ENCODE peak calls at places on chromosomes 13 and 19, in ten cellular contexts. H is CD8-positive, alpha-beta T cell; C is AG09309; P is glutamatergic neuron; J is H9; X is fibroblast of pulmonary artery; R is endothelial cell; S is foreskin keratinocyte; U is endodermal cell; Q is GM23338. W is an unnamed sample.

GRCh38 chr13:48859168-48860105 is 116.3 kb upstream of the FNDC3A start:
- DNase-seq in H (no peak), C (no peak), P (no peak), J (peak), X (no peak), R (no peak), S (no peak), U (peak), Q (peak), W (no peak)

GRCh38 chr19:16441661-16442071 is 30.1 kb downstream of the EPS15L1 start:
- DNase-seq in H (no peak), C (no peak), P (peak), J (peak), X (no peak), R (peak), S (no peak), U (peak), Q (peak), W (peak)

GRCh38 chr13:85632526-85633215 is 166.5 kb downstream of the SLITRK6 start:
- DNase-seq in H (no peak), C (no peak), P (no peak), J (no peak), X (no peak), R (no peak), S (no peak), U (no peak), Q (no peak), W (no peak)

GRCh38 chr13:49238621-49239020 is 9.1 kb upstream of the CDADC1 start:
- DNase-seq in H (no peak), C (no peak), P (no peak), J (no peak), X (no peak), R (no peak), S (no peak), U (no peak), Q (no peak), W (no peak)

GRCh38 chr13:96473463-96474157 is 383.7 kb downstream of the HS6ST3 start:
- DNase-seq in H (no peak), C (no peak), P (no peak), J (no peak), X (peak), R (no peak), S (no peak), U (no peak), Q (peak), W (no peak)

GRCh38 chr13:80235559-80236296 is 105.2 kb downstream of the SPRY2 start:
- DNase-seq in H (no peak), C (no peak), P (no peak), J (no peak), X (peak), R (no peak), S (peak), U (no peak), Q (peak), W (no peak)

GRCh38 chr13:52395704-52396103 is 10.3 kb downstream of the THSD1 start:
- DNase-seq in H (no peak), C (no peak), P (no peak), J (no peak), X (no peak), R (no peak), S (no peak), U (no peak), Q (no peak), W (no peak)

GRCh38 chr19:4342421-4343055 is 824 bp upstream of the MPND start:
- DNase-seq in H (peak), C (peak), P (peak), J (peak), X (peak), R (peak), S (peak), U (peak), Q (peak), W (peak)

GRCh38 chr13:50527612-50528509 is 315.6 kb downstream of the DLEU7 start:
- DNase-seq in H (no peak), C (no peak), P (no peak), J (no peak), X (no peak), R (no peak), S (no peak), U (no peak), Q (no peak), W (peak)

GRCh38 chr13:93218583-93218982 is 8.0 kb upstream of the GPC6 start:
- DNase-seq in H (no peak), C (no peak), P (no peak), J (no peak), X (no peak), R (no peak), S (no peak), U (no peak), Q (no peak), W (no peak)

GRCh38 chr19:38037151-38037611 is 130.2 kb downstream of the SIPA1L3 start:
- DNase-seq in H (no peak), C (no peak), P (peak), J (no peak), X (no peak), R (no peak), S (no peak), U (no peak), Q (peak), W (no peak)

GRCh38 chr19:40414536-40415535 is 1.7 kb upstream of the PRX start:
- DNase-seq in H (no peak), C (no peak), P (no peak), J (no peak), X (no peak), R (no peak), S (no peak), U (peak), Q (no peak), W (no peak)

GRCh38 chr19:16330368-16330801 is 5.8 kb downstream of the KLF2 start:
- DNase-seq in H (peak), C (no peak), P (no peak), J (no peak), X (peak), R (no peak), S (peak), U (peak), Q (no peak), W (peak)

GRCh38 chr13:35838356-35838755 is 292.8 kb downstream of the DCLK1 start:
- DNase-seq in H (no peak), C (peak), P (no peak), J (no peak), X (peak), R (no peak), S (no peak), U (no peak), Q (no peak), W (no peak)

GRCh38 chr13:27076411-27076810 is 95.2 kb downstream of the USP12 start:
- DNase-seq in H (no peak), C (no peak), P (no peak), J (no peak), X (peak), R (no peak), S (no peak), U (no peak), Q (no peak), W (no peak)

GRCh38 chr13:91045351-91046034 is 302.0 kb upstream of the MIR17HG start:
- DNase-seq in H (no peak), C (no peak), P (no peak), J (no peak), X (peak), R (peak), S (peak), U (no peak), Q (peak), W (no peak)

GRCh38 chr19:55018633-55019032 is 19.4 kb downstream of the GP6 start:
- DNase-seq in H (no peak), C (no peak), P (no peak), J (no peak), X (no peak), R (no peak), S (no peak), U (no peak), Q (no peak), W (no peak)

GRCh38 chr13:33139186-33139585 is 123.0 kb downstream of the KL start:
- DNase-seq in H (no peak), C (no peak), P (no peak), J (no peak), X (no peak), R (no peak), S (no peak), U (no peak), Q (no peak), W (no peak)

GRCh38 chr13:112722433-112723250 is 32.8 kb downstream of the ATP11A start:
- DNase-seq in H (no peak), C (peak), P (no peak), J (no peak), X (peak), R (no peak), S (peak), U (peak), Q (peak), W (no peak)

GRCh38 chr13:73767747-73768315 is 366.4 kb downstream of the KLF12 start:
- DNase-seq in H (no peak), C (no peak), P (peak), J (no peak), X (no peak), R (peak), S (no peak), U (peak), Q (peak), W (no peak)

GRCh38 chr19:33324628-33325027 is 22.3 kb upstream of the CEBPA start:
- DNase-seq in H (no peak), C (no peak), P (no peak), J (no peak), X (no peak), R (no peak), S (no peak), U (no peak), Q (no peak), W (no peak)

GRCh38 chr13:94598281-94598680 is 2.3 kb upstream of the TGDS start:
- DNase-seq in H (no peak), C (no peak), P (no peak), J (no peak), X (no peak), R (no peak), S (no peak), U (no peak), Q (no peak), W (no peak)

GRCh38 chr19:29371766-29372415 is 153.9 kb upstream of the VSTM2B start:
- DNase-seq in H (no peak), C (no peak), P (no peak), J (peak), X (no peak), R (no peak), S (no peak), U (peak), Q (no peak), W (no peak)

GRCh38 chr13:25574437-25575426 is 203.0 kb downstream of the ATP8A2 start:
- DNase-seq in H (peak), C (peak), P (peak), J (peak), X (peak), R (peak), S (peak), U (peak), Q (peak), W (peak)

GRCh38 chr19:3108775-3109174 is 14.6 kb downstream of the GNA11 start:
- DNase-seq in H (peak), C (no peak), P (peak), J (peak), X (peak), R (peak), S (no peak), U (peak), Q (peak), W (no peak)

GRCh38 chr19:29844891-29845575 is 33.2 kb downstream of the CCNE1 start:
- DNase-seq in H (peak), C (peak), P (peak), J (peak), X (peak), R (peak), S (peak), U (peak), Q (peak), W (peak)

GRCh38 chr13:33744589-33745369 is 73.2 kb upstream of the RFC3 start:
- DNase-seq in H (no peak), C (no peak), P (no peak), J (no peak), X (peak), R (no peak), S (no peak), U (no peak), Q (no peak), W (no peak)

GRCh38 chr19:27828781-27829275 is 1384.1 kb downstream of the UQCRFS1 start:
- DNase-seq in H (no peak), C (no peak), P (no peak), J (no peak), X (no peak), R (no peak), S (no peak), U (no peak), Q (no peak), W (no peak)

GRCh38 chr13:110819203-110820014 is 95.5 kb downstream of the ANKRD10 start:
- DNase-seq in H (peak), C (peak), P (peak), J (peak), X (peak), R (peak), S (no peak), U (peak), Q (peak), W (peak)

DNA sequence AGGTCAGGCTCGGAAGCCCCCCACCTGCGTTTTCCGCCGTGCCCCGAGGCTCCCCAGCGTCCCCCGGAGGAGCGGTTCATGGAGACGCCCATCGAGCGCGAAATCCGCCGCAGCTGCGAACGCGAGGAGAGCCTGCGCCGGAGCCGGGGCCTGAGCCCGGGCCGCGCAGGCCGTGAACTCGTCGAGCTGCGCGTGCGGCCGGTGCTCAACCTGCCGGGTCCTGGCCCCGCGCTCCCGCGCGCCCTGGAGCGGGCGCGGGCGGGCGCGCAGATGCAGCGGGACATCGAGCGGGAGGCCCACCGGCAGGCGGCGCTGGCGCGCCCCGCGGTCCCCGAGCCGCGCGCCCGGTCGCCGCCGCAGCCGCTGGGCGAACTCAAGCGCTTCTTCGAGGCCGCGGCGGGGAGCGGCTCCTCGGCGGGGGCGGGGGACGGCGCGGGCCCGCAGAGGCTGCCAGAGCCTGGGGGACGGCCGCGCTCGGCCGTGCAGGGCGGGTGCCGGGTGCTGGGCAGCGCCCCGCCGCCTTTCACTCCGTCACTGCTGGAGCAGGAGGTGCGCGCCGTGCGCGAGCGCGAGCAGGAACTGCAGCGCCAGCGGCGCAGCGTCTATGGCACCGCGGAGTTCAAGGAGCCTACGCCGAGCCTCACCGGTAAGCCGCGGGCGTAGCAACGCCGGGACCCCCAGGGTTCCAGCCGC is 792 bp downstream of the MISP3 start:
- DNase-seq in H (peak), C (peak), P (peak), J (peak), X (peak), R (peak), S (peak), U (peak), Q (peak), W (peak)
- TF ChIP-seq CTCF in H (no peak), C (peak), P (peak), J (no peak), X (peak), R (peak), S (peak), U (peak), Q (no peak), W (peak)

DNA sequence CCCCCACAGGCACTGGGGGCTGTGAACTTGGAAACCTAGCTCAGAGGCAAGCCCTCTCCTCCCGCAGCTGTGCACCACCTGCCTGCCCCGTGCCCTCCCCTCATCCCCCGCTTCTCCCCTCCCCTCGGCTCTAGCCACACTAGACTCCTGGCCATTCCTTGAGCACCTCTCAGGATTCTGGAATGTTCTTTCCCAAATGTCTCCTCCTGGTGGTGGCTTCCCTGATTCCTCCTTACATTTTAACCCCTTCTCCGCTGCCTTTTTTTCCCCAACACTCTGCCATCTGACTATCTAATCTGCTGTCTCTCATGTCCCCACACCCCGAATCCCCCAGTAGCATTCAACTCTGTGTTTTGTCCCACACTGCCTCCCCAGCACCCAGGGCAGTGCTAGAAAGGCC is 6.7 kb downstream of the NANOS3 start:
- DNase-seq in H (no peak), C (no peak), P (no peak), J (no peak), X (no peak), R (no peak), S (no peak), U (no peak), Q (peak), W (no peak)
- TF ChIP-seq CTCF in H (no peak), C (peak), P (peak), J (peak), X (peak), R (no peak), S (peak), U (peak), Q (peak), W (no peak)

GRCh38 chr19:50043967-50044366 is 18.2 kb downstream of the ZNF473 start:
- DNase-seq in H (no peak), C (no peak), P (no peak), J (no peak), X (no peak), R (no peak), S (no peak), U (no peak), Q (no peak), W (no peak)

GRCh38 chr19:50047686-50048085 is 21.9 kb downstream of the ZNF473 start:
- DNase-seq in H (no peak), C (no peak), P (no peak), J (no peak), X (no peak), R (no peak), S (no peak), U (no peak), Q (no peak), W (no peak)

GRCh38 chr19:50044922-50045321 is 19.1 kb downstream of the ZNF473 start:
- DNase-seq in H (no peak), C (no peak), P (no peak), J (no peak), X (no peak), R (no peak), S (no peak), U (no peak), Q (no peak), W (no peak)

GRCh38 chr19:50050406-50051223 is 24.8 kb downstream of the ZNF473 start:
- DNase-seq in H (peak), C (peak), P (peak), J (no peak), X (peak), R (no peak), S (peak), U (no peak), Q (peak), W (peak)

GRCh38 chr19:50046649-50047503 is 21.1 kb downstream of the ZNF473 start:
- DNase-seq in H (peak), C (no peak), P (peak), J (no peak), X (peak), R (no peak), S (no peak), U (peak), Q (peak), W (no peak)
- TF ChIP-seq CTCF in H (peak), C (peak), P (peak), J (peak), X (peak), R (peak), S (peak), U (peak), Q (peak), W (peak)

GRCh38 chr19:45864629-45865082 is 530 bp downstream of the FOXA3 start:
- DNase-seq in H (no peak), C (no peak), P (no peak), J (no peak), X (no peak), R (no peak), S (no peak), U (no peak), Q (no peak), W (no peak)

GRCh38 chr19:45862271-45862563 is 730 bp downstream of the SYMPK start:
- DNase-seq in H (no peak), C (no peak), P (no peak), J (no peak), X (no peak), R (no peak), S (no peak), U (no peak), Q (no peak), W (no peak)

GRCh38 chr19:45863840-45864628 is at the start of gene FOXA3:
- DNase-seq in H (peak), C (no peak), P (peak), J (peak), X (peak), R (peak), S (no peak), U (peak), Q (peak), W (no peak)

GRCh38 chr19:45863335-45863839 is 440 bp upstream of the SYMPK start:
- DNase-seq in H (no peak), C (no peak), P (no peak), J (no peak), X (no peak), R (no peak), S (no peak), U (no peak), Q (no peak), W (no peak)

GRCh38 chr19:45862564-45863334 is at the start of gene SYMPK:
- DNase-seq in H (peak), C (peak), P (peak), J (peak), X (peak), R (peak), S (peak), U (peak), Q (peak), W (peak)
- TF ChIP-seq CTCF in H (no peak), C (no peak), P (no peak), J (no peak), X (no peak), R (no peak), S (no peak), U (no peak), Q (no peak), W (no peak)

DNA sequence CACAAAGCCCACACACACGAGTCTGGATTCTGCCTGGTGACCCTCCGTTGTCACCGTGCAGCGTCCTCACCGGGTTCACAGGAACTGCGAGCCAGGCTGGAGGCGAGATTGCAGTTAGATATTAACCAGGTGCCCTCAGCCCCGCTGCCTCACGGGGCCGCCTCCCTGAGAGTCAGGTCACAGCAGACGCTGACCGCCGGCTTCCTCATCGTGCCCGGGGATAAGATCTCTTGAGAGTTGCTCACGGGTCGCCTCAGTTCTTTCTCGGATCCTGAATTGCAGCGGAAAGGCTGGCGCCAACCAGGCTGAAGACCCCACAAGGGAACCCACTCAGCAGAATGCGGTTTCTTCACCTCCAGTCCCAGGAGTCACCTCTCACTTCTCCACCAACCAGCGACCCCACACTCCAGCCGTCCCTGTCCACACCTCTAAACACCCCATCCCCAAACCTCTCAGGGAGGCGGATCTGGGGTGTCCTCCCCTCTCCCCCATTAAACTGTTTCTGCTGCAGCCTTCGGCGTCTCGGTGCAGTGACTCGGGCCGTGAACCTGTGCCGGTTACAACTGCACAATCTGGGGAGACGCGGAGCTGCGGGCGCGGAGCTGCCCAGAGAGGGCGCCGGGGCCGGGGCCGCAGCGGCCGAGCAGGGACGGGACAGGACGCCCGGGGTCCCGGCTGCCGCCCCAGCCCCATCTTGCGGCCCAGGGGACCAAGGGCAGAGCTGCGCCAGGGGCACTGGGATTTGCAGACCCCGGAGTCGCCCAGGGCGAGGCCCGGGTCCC is 591 bp downstream of the ZNF823 start:
- DNase-seq in H (peak), C (no peak), P (peak), J (peak), X (peak), R (peak), S (no peak), U (peak), Q (peak), W (no peak)
- TF ChIP-seq CTCF in H (no peak), C (no peak), P (no peak), J (peak), X (no peak), R (no peak), S (no peak), U (peak), Q (no peak), W (no peak)